ENCODE peak calls at places on chromosomes 5 and 9, in four cellular contexts. X is lung; S is activated T-cell treated with anti-CD3 and anti-CD28 coated beads, Interleukin-2, amount 50 U/mL, for 4 hours; T is CD4-positive, alpha-beta T cell. P is an unnamed sample.

GRCh38 chr5:140348104-140348503 is 1.7 kb upstream of the HBEGF start:
- ATAC-seq in X (no peak), T (no peak), S (no peak), P (no peak)

GRCh38 chr5:88883059-88883565 is at the start of gene MEF2C:
- ATAC-seq in X (peak; percentile 70), S (peak; percentile 63), T (no peak), P (peak; percentile 39)

GRCh38 chr5:162248107-162248713 is 180.6 kb downstream of the GABRG2 start:
- ATAC-seq in S (no peak), X (no peak), T (no peak), P (no peak)

GRCh38 chr5:92329759-92330158 is 946.6 kb upstream of the ARRDC3 start:
- ATAC-seq in X (no peak), T (no peak), S (no peak), P (no peak)

GRCh38 chr9:131697908-131698714 is 41.8 kb downstream of the RAPGEF1 start:
- ATAC-seq in X (no peak), S (no peak), T (peak; percentile 45), P (no peak)

GRCh38 chr9:81522721-81523551 is 166.4 kb downstream of the TLE1 start:
- ATAC-seq in T (no peak), X (peak; percentile 83), S (no peak), P (no peak)

GRCh38 chr9:115814081-115814480 is 339.5 kb upstream of the PAPPA start:
- ATAC-seq in X (no peak), S (no peak), T (no peak), P (no peak)

GRCh38 chr5:38905516-38905915 is 59.7 kb downstream of the OSMR start:
- ATAC-seq in T (no peak), S (no peak), X (no peak), P (no peak)

GRCh38 chr5:139662617-139663016 is 14.5 kb downstream of the CXXC5 start:
- ATAC-seq in T (no peak), X (no peak), S (no peak), P (no peak)